ENCODE peak calls at places on chromosomes 13 and 19, in six cellular contexts. N, C, E, S, T and A are unnamed samples.

GRCh38 chr13:52053460-52053859 is 29.0 kb downstream of the UTP14C start:
- DNase-seq in N (no peak), C (no peak), E (no peak), S (no peak), T (no peak), A (no peak)

GRCh38 chr13:63414247-63414646 is 1998.6 kb upstream of the PCDH20 start:
- DNase-seq in N (no peak), C (no peak), E (no peak), S (no peak), T (no peak), A (no peak)

GRCh38 chr19:14479985-14480694 is 5.0 kb upstream of the PTGER1 start:
- DNase-seq in N (no peak), C (no peak), E (no peak), S (peak), T (no peak), A (no peak)

GRCh38 chr13:30125422-30126073 is 181.8 kb downstream of the KATNAL1 start:
- DNase-seq in N (peak), C (peak), E (peak), S (peak), T (peak), A (peak)

GRCh38 chr19:13090511-13091231 is 12.0 kb downstream of the LYL1 start:
- DNase-seq in N (no peak), C (no peak), E (no peak), S (no peak), T (no peak), A (no peak)

GRCh38 chr13:30859326-30859725 is 46.7 kb upstream of the MEDAG start:
- DNase-seq in N (no peak), C (no peak), E (no peak), S (peak), T (no peak), A (no peak)

GRCh38 chr19:50646074-50646807 is 3.0 kb upstream of the C19orf81 start:
- DNase-seq in N (peak), C (no peak), E (no peak), S (peak), T (no peak), A (no peak)

GRCh38 chr13:50104493-50104892 is 89.2 kb downstream of the KCNRG start:
- DNase-seq in N (peak), C (no peak), E (no peak), S (peak), T (no peak), A (no peak)

GRCh38 chr13:113153810-113154748 is 4.4 kb upstream of the PROZ start:
- DNase-seq in N (peak), C (peak), E (peak), S (peak), T (peak), A (no peak)

GRCh38 chr13:109348514-109349340 is 437.7 kb downstream of the IRS2 start:
- DNase-seq in N (peak), C (no peak), E (no peak), S (peak), T (no peak), A (no peak)

GRCh38 chr13:102935896-102936321 is 90.1 kb downstream of the ERCC5 start:
- DNase-seq in N (no peak), C (no peak), E (no peak), S (no peak), T (no peak), A (no peak)

GRCh38 chr13:33218020-33218419 is 67.5 kb downstream of the STARD13 start:
- DNase-seq in N (peak), C (no peak), E (no peak), S (peak), T (no peak), A (no peak)

GRCh38 chr13:27375686-27376326 is 48.6 kb upstream of the GTF3A start:
- DNase-seq in N (peak), C (peak), E (peak), S (peak), T (peak), A (peak)

GRCh38 chr13:113920606-113921306 is 53.1 kb downstream of the C13orf46 start:
- DNase-seq in N (no peak), C (no peak), E (no peak), S (no peak), T (no peak), A (no peak)

GRCh38 chr13:100546713-100547405 is 41.7 kb downstream of the GGACT start:
- DNase-seq in N (no peak), C (no peak), E (no peak), S (no peak), T (no peak), A (no peak)
- H3K27ac ChIP-seq in N (no peak), C (no peak), E (no peak), S (no peak), T (peak), A (no peak)

DNA sequence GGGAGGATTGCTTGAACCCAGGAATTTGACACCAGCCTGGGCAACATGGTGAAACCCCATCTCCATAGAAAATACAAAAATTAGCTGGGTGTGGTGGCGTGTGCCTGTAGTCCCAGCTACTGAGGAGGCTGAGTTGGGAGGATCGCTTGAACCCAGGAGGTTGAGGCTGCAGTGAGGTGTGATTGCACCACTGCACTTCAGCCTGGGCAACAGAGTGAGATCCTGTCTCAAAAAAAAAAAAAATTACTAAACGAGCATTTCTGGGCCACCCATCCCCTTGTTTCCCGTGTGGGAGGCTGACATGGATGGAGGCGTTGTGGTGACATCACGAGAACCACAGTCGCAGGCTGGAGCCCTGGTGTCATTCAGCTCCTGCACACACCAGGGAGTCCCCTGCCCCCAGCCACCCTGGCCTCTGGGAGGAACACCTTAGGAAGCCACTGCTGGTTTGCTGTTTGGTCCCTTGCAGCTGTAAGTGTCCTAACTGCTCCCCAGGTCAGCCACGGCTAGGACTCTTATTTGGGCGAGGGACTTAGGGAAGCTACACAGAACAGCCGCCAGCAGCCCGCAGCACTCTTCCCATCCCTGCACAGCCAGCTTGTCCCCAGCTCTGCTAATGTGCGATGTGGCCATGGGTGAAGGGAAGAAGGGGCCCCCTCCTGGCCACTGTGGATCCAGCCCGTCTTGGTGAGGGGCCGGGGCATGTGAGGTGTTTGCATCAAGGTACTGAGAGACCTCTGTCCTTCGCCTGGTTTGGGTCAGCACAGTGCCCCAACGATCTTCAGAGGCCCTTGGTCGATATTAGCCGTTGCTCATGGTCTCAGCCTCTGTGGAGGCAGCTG is 12.7 kb downstream of the NKPD1 start:
- DNase-seq in N (no peak), C (no peak), E (no peak), S (no peak), T (no peak), A (no peak)
- H3K4me3 ChIP-seq in N (no peak), C (no peak), E (no peak), S (no peak), T (no peak), A (no peak)

GRCh38 chr19:3071764-3072163 is 9.5 kb upstream of the TLE5 start:
- DNase-seq in N (no peak), C (no peak), E (no peak), S (no peak), T (no peak), A (no peak)

GRCh38 chr19:3068071-3068470 is 5.8 kb upstream of the TLE5 start:
- DNase-seq in N (no peak), C (no peak), E (no peak), S (no peak), T (peak), A (no peak)

GRCh38 chr19:3073931-3074595 is 11.8 kb upstream of the TLE5 start:
- DNase-seq in N (peak), C (no peak), E (no peak), S (no peak), T (peak), A (no peak)

GRCh38 chr19:3075605-3076431 is 13.5 kb upstream of the TLE5 start:
- DNase-seq in N (peak), C (no peak), E (peak), S (peak), T (peak), A (no peak)

DNA sequence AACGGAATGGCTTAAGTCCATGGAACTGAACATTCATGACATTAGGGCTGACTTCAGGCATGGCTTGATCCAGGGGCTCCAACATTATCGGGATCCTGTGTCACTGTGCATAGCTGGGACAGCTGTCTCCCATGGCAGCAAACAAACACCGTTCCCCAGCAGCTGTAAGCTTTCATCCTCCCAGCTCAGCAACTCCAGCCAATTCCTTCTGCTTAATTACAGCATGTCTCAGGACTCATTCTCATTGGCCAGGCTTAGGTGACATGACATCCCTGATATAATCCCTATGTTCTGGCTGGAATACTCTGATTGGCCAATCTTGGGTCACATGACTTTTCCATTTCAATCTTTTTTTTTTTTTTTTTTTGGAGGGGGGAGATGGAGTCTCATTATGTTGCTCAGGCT is 10.9 kb upstream of the TLE5 start:
- DNase-seq in N (peak), C (no peak), E (no peak), S (no peak), T (peak), A (peak)
- H3K27ac ChIP-seq in N (no peak), C (no peak), E (no peak), S (no peak), T (no peak), A (no peak)

GRCh38 chr13:32045963-32046785 is 14.6 kb downstream of the FRY start:
- DNase-seq in N (peak), C (peak), E (no peak), S (no peak), T (peak), A (no peak)
- H3K4me3 ChIP-seq in N (no peak), C (no peak), E (no peak), S (no peak), T (no peak), A (no peak)